ENCODE peak calls at places on chromosome 14, in eight cellular contexts. One of them, this sample, is unnamed. For H3K4me1, the result is how much of the 10 kb centered on the place peaks cover.

GRCh38 chr14:95468416-95469133 is 47.9 kb downstream of the SYNE3 start:
- DNase-seq in A549: peak
- DNase-seq in stomach: peak
- DNase-seq in ovary: no peak
- DNase-seq in SK-N-SH: no peak
- DNase-seq in tibial nerve: no peak
- DNase-seq in K562: no peak
- DNase-seq in transverse colon: peak
- DNase-seq in this sample: no peak

GRCh38 chr14:22411398-22411797 is 177.6 kb downstream of the DAD1 start:
- DNase-seq in SK-N-SH: no peak
- DNase-seq in stomach: no peak
- DNase-seq in transverse colon: no peak
- DNase-seq in A549: no peak
- DNase-seq in ovary: no peak
- DNase-seq in tibial nerve: no peak
- DNase-seq in K562: no peak
- DNase-seq in this sample: no peak

GRCh38 chr14:101862177-101862576 is 100.7 kb downstream of the PPP2R5C start:
- DNase-seq in tibial nerve: no peak
- DNase-seq in stomach: no peak
- DNase-seq in ovary: no peak
- DNase-seq in A549: no peak
- DNase-seq in K562: no peak
- DNase-seq in SK-N-SH: no peak
- DNase-seq in transverse colon: no peak
- DNase-seq in this sample: no peak

GRCh38 chr14:99899578-99900178 is 106.5 kb downstream of the EML1 start:
- DNase-seq in tibial nerve: no peak
- DNase-seq in A549: peak
- DNase-seq in transverse colon: no peak
- DNase-seq in stomach: no peak
- DNase-seq in K562: no peak
- DNase-seq in SK-N-SH: peak
- DNase-seq in ovary: no peak
- DNase-seq in this sample: peak

GRCh38 chr14:87813691-87814090 is 179.3 kb downstream of the GALC start:
- DNase-seq in A549: no peak
- DNase-seq in ovary: no peak
- DNase-seq in SK-N-SH: no peak
- DNase-seq in stomach: no peak
- DNase-seq in tibial nerve: no peak
- DNase-seq in K562: no peak
- DNase-seq in transverse colon: no peak
- DNase-seq in this sample: no peak

GRCh38 chr14:95523051-95523817 is 6.8 kb upstream of the SYNE3 start:
- DNase-seq in stomach: no peak
- DNase-seq in ovary: no peak
- DNase-seq in tibial nerve: no peak
- DNase-seq in SK-N-SH: no peak
- DNase-seq in transverse colon: no peak
- DNase-seq in K562: peak
- DNase-seq in A549: no peak
- DNase-seq in this sample: no peak

GRCh38 chr14:86505808-86506207 is 975.9 kb downstream of the FLRT2 start:
- DNase-seq in stomach: no peak
- DNase-seq in K562: no peak
- DNase-seq in A549: no peak
- DNase-seq in ovary: no peak
- DNase-seq in transverse colon: no peak
- DNase-seq in tibial nerve: no peak
- DNase-seq in SK-N-SH: no peak
- DNase-seq in this sample: no peak

GRCh38 chr14:96363751-96364336 is 518 bp downstream of the GSKIP start:
- DNase-seq in stomach: peak
- DNase-seq in transverse colon: peak
- DNase-seq in ovary: peak
- DNase-seq in tibial nerve: no peak
- DNase-seq in SK-N-SH: peak
- DNase-seq in A549: peak
- DNase-seq in K562: peak
- DNase-seq in this sample: no peak

GRCh38 chr14:55028066-55028465 is 1.0 kb downstream of the SOCS4 start:
- DNase-seq in K562: no peak
- DNase-seq in transverse colon: no peak
- DNase-seq in ovary: no peak
- DNase-seq in tibial nerve: no peak
- DNase-seq in SK-N-SH: peak
- DNase-seq in A549: no peak
- DNase-seq in stomach: no peak
- DNase-seq in this sample: no peak

GRCh38 chr14:76181546-76181945 is 29.8 kb downstream of the GPATCH2L start:
- DNase-seq in A549: peak
- DNase-seq in transverse colon: no peak
- DNase-seq in stomach: no peak
- DNase-seq in SK-N-SH: peak
- DNase-seq in tibial nerve: no peak
- DNase-seq in ovary: no peak
- DNase-seq in K562: no peak
- DNase-seq in this sample: no peak

GRCh38 chr14:35403085-35403396 is 1.5 kb downstream of the NFKBIA start:
- DNase-seq in stomach: no peak
- DNase-seq in transverse colon: peak
- DNase-seq in SK-N-SH: no peak
- DNase-seq in ovary: peak
- DNase-seq in A549: no peak
- DNase-seq in K562: no peak
- DNase-seq in tibial nerve: no peak
- DNase-seq in this sample: no peak

DNA sequence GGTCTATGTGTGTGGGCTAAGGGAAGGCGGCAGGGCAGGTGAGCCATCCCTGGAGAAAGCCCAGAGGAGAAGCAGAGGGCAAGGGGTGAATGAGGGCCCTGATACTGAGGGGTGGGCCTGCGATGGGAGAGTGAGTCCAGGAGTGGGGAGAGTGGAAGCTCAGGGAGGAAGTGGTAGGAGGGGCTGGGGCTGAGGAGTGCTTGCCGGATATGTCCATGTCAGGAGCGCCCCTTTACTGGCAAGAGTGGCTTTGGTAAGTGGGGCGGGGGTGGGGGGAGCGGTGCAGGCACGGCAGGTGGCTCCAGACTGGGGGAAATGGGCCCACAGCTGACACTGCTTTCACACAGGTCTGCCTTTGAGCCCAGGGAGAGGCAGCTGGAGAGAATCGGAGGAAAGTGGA is 86.3 kb upstream of the GPR68 start:
- DNase-seq in tibial nerve: no peak
- DNase-seq in A549: no peak
- DNase-seq in ovary: no peak
- DNase-seq in stomach: no peak
- DNase-seq in K562: no peak
- DNase-seq in transverse colon: no peak
- DNase-seq in SK-N-SH: no peak
- DNase-seq in this sample: no peak
- TF ChIP-seq EP300 in tibial nerve: no peak
- TF ChIP-seq EP300 in A549: no peak
- TF ChIP-seq EP300 in ovary: no peak
- TF ChIP-seq EP300 in stomach: no peak
- TF ChIP-seq EP300 in K562: no peak
- TF ChIP-seq EP300 in transverse colon: no peak
- TF ChIP-seq EP300 in SK-N-SH: no peak
- TF ChIP-seq EP300 in this sample: no peak

DNA sequence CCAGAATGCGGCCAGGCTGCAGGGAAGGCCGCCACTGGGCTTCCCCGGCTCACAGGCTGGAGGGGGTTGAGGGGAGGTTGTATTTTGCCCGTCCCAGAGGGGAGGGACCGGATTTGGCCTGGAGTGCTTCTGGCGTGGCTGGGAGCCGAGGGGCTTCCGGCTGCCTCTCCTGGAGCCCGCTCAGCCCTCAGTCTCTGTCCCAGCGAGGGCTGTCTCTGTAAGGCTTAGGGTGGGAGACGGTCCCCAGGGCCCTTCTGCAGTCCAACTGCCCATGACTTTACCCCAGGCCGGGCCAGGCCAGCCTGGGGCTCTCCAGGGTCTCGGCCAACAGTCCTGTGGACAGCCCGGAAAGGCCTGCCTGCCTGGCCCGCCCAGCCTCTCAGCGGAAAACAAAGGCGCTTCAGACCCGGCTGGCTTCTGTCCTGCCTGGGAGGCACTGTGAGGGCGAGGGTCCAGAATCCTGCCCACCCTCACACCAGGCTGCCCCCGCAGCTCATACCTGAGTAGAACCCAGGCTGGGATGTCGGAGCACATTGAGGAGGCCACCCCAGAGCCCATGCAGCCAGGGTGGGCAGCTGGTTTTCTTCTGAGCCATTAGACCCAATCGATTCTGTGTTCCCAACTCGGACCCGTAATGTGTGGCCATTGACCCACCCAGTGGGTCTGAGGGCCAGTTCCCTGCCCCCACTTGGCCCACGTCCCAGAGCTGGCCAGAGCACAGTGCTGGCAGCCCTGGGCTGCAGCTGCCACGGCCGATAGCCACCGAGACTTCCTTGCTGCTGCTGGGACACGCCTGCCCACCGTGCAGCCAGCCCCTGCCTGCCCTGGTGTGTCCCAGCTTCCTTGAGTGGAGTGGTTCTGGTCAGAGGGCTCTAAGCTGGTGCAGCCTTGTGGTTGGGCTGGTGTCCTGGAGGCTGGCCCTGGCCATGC is 1.6 kb downstream of the CRIP2 start:
- DNase-seq in tibial nerve: no peak
- DNase-seq in stomach: peak
- DNase-seq in A549: no peak
- DNase-seq in ovary: no peak
- DNase-seq in SK-N-SH: peak
- DNase-seq in K562: no peak
- DNase-seq in transverse colon: no peak
- DNase-seq in this sample: no peak
- H3K4me1 ChIP-seq in tibial nerve: under half
- H3K4me1 ChIP-seq in stomach: half or more
- H3K4me1 ChIP-seq in A549: half or more
- H3K4me1 ChIP-seq in ovary: under half
- H3K4me1 ChIP-seq in SK-N-SH: half or more
- H3K4me1 ChIP-seq in K562: half or more
- H3K4me1 ChIP-seq in transverse colon: half or more
- H3K4me1 ChIP-seq in this sample: half or more

DNA sequence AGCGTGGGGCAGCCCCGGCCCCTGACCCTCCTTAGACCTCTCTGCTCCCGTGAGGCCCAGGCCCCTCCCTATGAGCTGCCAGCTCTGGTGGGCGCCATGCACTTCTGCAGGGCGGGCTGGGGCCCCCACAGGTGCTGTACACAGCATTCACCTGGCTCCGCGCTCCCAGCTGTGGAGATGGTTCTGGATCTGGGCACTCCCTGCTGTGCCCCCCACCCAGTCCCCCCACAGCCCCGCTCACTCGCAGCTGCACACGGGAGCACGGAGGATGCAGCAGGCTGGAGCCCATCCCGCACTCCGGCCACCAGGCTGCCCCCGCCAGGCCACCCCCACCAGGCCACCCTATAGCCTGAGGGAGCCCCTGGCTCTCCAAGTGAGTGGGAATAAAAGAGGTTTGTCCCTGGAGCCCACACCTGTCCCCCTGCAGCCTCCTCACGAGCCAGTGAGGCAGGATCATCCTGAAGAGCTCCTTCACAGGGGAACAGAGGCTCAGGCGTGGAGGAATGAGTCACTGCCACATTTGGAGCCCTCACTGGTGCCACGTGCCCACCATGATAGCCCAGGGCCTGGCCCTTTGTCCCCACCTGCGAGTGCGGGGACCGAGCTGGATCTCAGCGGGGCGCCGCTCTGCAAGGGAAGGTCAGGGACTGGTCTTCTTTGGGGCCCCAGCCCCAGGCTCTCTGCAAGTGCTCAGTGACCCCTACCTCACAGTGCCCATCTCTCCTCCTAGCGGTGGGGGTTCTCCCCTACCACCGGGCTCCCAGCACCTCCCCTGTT is 1.9 kb downstream of the ADSS1 start:
- DNase-seq in K562: no peak
- DNase-seq in A549: no peak
- DNase-seq in tibial nerve: no peak
- DNase-seq in stomach: no peak
- DNase-seq in transverse colon: no peak
- DNase-seq in SK-N-SH: no peak
- DNase-seq in ovary: no peak
- DNase-seq in this sample: no peak
- H3K27ac ChIP-seq in K562: no peak
- H3K27ac ChIP-seq in A549: peak
- H3K27ac ChIP-seq in tibial nerve: peak
- H3K27ac ChIP-seq in stomach: no peak
- H3K27ac ChIP-seq in transverse colon: no peak
- H3K27ac ChIP-seq in SK-N-SH: no peak
- H3K27ac ChIP-seq in ovary: no peak
- H3K27ac ChIP-seq in this sample: no peak

DNA sequence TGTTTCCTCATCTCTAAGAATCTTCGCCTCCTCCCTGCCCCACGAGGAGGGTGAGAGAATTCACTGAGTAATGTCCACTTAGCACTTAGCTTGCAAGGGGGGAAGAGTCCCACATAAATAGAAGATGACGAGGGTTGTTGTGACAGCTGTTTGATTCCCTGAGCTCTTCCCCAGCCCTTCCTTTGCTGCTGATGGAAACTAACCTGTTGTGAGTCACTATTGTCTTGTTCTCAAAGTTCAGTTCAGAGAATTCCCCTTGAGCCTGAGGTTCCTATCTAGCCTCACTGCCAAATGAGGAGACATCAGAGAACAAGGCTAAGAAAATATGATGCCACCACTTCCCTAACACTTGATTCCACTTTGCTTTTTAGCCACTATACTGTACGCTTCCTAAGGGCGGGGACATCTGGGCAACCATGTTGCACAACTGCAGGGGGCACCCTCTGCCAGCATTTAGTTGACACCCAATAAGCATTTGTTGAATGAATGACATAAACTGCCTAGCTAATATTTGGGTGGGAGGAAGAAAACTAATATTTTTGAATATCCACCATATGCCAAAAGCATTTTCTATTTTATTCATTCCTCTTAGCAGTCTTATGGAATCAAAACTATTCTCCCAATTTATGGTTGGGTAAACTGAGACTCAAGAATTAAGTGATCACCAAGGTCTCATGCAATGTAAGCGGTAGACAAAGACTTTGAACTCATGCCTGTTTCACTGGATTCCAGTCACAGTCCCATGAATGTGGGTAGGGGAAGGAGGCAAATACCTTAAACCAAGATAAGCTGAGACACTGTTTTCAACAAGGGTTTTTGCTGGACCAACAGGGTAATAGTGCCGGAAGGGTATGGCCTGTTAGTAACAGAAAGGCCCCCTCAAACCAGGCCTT is 77.6 kb downstream of the ZFP36L1 start:
- DNase-seq in transverse colon: no peak
- DNase-seq in A549: peak
- DNase-seq in K562: peak
- DNase-seq in SK-N-SH: no peak
- DNase-seq in ovary: no peak
- DNase-seq in stomach: no peak
- DNase-seq in tibial nerve: no peak
- DNase-seq in this sample: no peak
- TF ChIP-seq EP300 in transverse colon: no peak
- TF ChIP-seq EP300 in A549: no peak
- TF ChIP-seq EP300 in K562: no peak
- TF ChIP-seq EP300 in SK-N-SH: no peak
- TF ChIP-seq EP300 in ovary: no peak
- TF ChIP-seq EP300 in stomach: no peak
- TF ChIP-seq EP300 in tibial nerve: no peak
- TF ChIP-seq EP300 in this sample: no peak